ENCODE peak calls at places on chromosomes 13 and 19, in nine cellular contexts. One of them, this sample, is unnamed.

GRCh38 chr13:85654227-85654626 is 145.0 kb downstream of the SLITRK6 start:
- DNase-seq in MCF 10A: no peak
- DNase-seq in WTC11: no peak
- DNase-seq in GM12865: no peak
- DNase-seq in endothelial cell: no peak
- DNase-seq in neural crest cell: no peak
- DNase-seq in choroid plexus epithelial cell: no peak
- DNase-seq in uterus: no peak
- DNase-seq in psoas muscle: no peak
- DNase-seq in this sample: no peak

GRCh38 chr13:37806666-37807065 is 62.9 kb downstream of the TRPC4 start:
- DNase-seq in MCF 10A: peak
- DNase-seq in WTC11: no peak
- DNase-seq in GM12865: no peak
- DNase-seq in endothelial cell: no peak
- DNase-seq in neural crest cell: no peak
- DNase-seq in choroid plexus epithelial cell: no peak
- DNase-seq in uterus: no peak
- DNase-seq in psoas muscle: no peak
- DNase-seq in this sample: no peak

GRCh38 chr13:96946709-96947311 is 47.5 kb downstream of the OXGR1 start:
- DNase-seq in MCF 10A: peak
- DNase-seq in WTC11: no peak
- DNase-seq in GM12865: no peak
- DNase-seq in endothelial cell: no peak
- DNase-seq in neural crest cell: no peak
- DNase-seq in choroid plexus epithelial cell: no peak
- DNase-seq in uterus: no peak
- DNase-seq in psoas muscle: no peak
- DNase-seq in this sample: no peak

GRCh38 chr19:58002384-58003152 is at the start of gene ZNF606:
- DNase-seq in MCF 10A: no peak
- DNase-seq in WTC11: peak
- DNase-seq in GM12865: peak
- DNase-seq in endothelial cell: peak
- DNase-seq in neural crest cell: peak
- DNase-seq in choroid plexus epithelial cell: peak
- DNase-seq in uterus: peak
- DNase-seq in psoas muscle: peak
- DNase-seq in this sample: peak

GRCh38 chr13:64052526-64052925 is 2636.9 kb upstream of the PCDH20 start:
- DNase-seq in MCF 10A: no peak
- DNase-seq in WTC11: no peak
- DNase-seq in GM12865: no peak
- DNase-seq in endothelial cell: no peak
- DNase-seq in neural crest cell: no peak
- DNase-seq in choroid plexus epithelial cell: no peak
- DNase-seq in uterus: no peak
- DNase-seq in psoas muscle: no peak
- DNase-seq in this sample: no peak

GRCh38 chr19:45074744-45075143 is 1.5 kb downstream of the ZNF296 start:
- DNase-seq in MCF 10A: no peak
- DNase-seq in WTC11: peak
- DNase-seq in GM12865: no peak
- DNase-seq in endothelial cell: no peak
- DNase-seq in neural crest cell: no peak
- DNase-seq in choroid plexus epithelial cell: no peak
- DNase-seq in uterus: no peak
- DNase-seq in psoas muscle: no peak
- DNase-seq in this sample: no peak

GRCh38 chr19:42255766-42256750 is 1.1 kb upstream of the ERF start:
- DNase-seq in MCF 10A: peak
- DNase-seq in WTC11: no peak
- DNase-seq in GM12865: no peak
- DNase-seq in endothelial cell: peak
- DNase-seq in neural crest cell: peak
- DNase-seq in choroid plexus epithelial cell: peak
- DNase-seq in uterus: peak
- DNase-seq in psoas muscle: no peak
- DNase-seq in this sample: peak

GRCh38 chr19:290539-291521 is at the start of gene PLPP2:
- DNase-seq in MCF 10A: peak
- DNase-seq in WTC11: peak
- DNase-seq in GM12865: no peak
- DNase-seq in endothelial cell: no peak
- DNase-seq in neural crest cell: no peak
- DNase-seq in choroid plexus epithelial cell: peak
- DNase-seq in uterus: peak
- DNase-seq in psoas muscle: no peak
- DNase-seq in this sample: no peak

GRCh38 chr13:49938921-49939320 is 2.8 kb upstream of the SPRYD7 start:
- DNase-seq in MCF 10A: no peak
- DNase-seq in WTC11: no peak
- DNase-seq in GM12865: no peak
- DNase-seq in endothelial cell: no peak
- DNase-seq in neural crest cell: no peak
- DNase-seq in choroid plexus epithelial cell: no peak
- DNase-seq in uterus: no peak
- DNase-seq in psoas muscle: no peak
- DNase-seq in this sample: no peak

GRCh38 chr19:18846862-18847515 is 15.2 kb downstream of the UPF1 start:
- DNase-seq in MCF 10A: peak
- DNase-seq in WTC11: peak
- DNase-seq in GM12865: peak
- DNase-seq in endothelial cell: peak
- DNase-seq in neural crest cell: peak
- DNase-seq in choroid plexus epithelial cell: peak
- DNase-seq in uterus: peak
- DNase-seq in psoas muscle: peak
- DNase-seq in this sample: peak

GRCh38 chr19:18848860-18849661 is 17.3 kb downstream of the UPF1 start:
- DNase-seq in MCF 10A: no peak
- DNase-seq in WTC11: no peak
- DNase-seq in GM12865: peak
- DNase-seq in endothelial cell: no peak
- DNase-seq in neural crest cell: no peak
- DNase-seq in choroid plexus epithelial cell: peak
- DNase-seq in uterus: peak
- DNase-seq in psoas muscle: peak
- DNase-seq in this sample: no peak

GRCh38 chr19:18845961-18846360 is 14.2 kb downstream of the UPF1 start:
- DNase-seq in MCF 10A: no peak
- DNase-seq in WTC11: no peak
- DNase-seq in GM12865: no peak
- DNase-seq in endothelial cell: no peak
- DNase-seq in neural crest cell: no peak
- DNase-seq in choroid plexus epithelial cell: no peak
- DNase-seq in uterus: no peak
- DNase-seq in psoas muscle: no peak
- DNase-seq in this sample: no peak

GRCh38 chr19:18849838-18850400 is 18.2 kb downstream of the UPF1 start:
- DNase-seq in MCF 10A: no peak
- DNase-seq in WTC11: no peak
- DNase-seq in GM12865: peak
- DNase-seq in endothelial cell: no peak
- DNase-seq in neural crest cell: no peak
- DNase-seq in choroid plexus epithelial cell: peak
- DNase-seq in uterus: no peak
- DNase-seq in psoas muscle: no peak
- DNase-seq in this sample: no peak

GRCh38 chr19:18847516-18848463 is 16.0 kb downstream of the UPF1 start:
- DNase-seq in MCF 10A: no peak
- DNase-seq in WTC11: no peak
- DNase-seq in GM12865: no peak
- DNase-seq in endothelial cell: no peak
- DNase-seq in neural crest cell: no peak
- DNase-seq in choroid plexus epithelial cell: peak
- DNase-seq in uterus: peak
- DNase-seq in psoas muscle: peak
- DNase-seq in this sample: no peak
- TF ChIP-seq CTCF in MCF 10A: no peak
- TF ChIP-seq CTCF in WTC11: peak
- TF ChIP-seq CTCF in GM12865: no peak
- TF ChIP-seq CTCF in endothelial cell: no peak
- TF ChIP-seq CTCF in neural crest cell: no peak
- TF ChIP-seq CTCF in choroid plexus epithelial cell: no peak
- TF ChIP-seq CTCF in uterus: no peak
- TF ChIP-seq CTCF in psoas muscle: no peak
- TF ChIP-seq CTCF in this sample: peak

DNA sequence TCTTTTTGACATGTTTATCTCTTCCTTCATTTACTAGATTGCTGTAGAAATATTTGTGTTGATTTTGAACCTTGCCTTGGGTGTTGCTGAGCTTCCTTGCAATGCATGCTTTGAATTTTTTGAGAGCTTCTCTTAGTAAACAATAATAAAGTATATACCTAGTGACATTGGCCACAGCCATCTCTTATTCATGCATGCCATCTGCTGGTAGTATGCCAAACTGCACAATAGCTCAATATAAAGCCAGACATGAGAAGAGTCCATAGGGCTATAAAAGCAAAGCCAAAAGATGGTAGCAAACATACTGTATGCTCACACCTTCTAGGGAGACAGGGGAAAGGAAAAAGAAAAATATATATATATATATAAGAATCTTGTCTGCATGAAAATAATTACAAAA is 18.9 kb upstream of the ZSCAN5A start:
- DNase-seq in MCF 10A: peak
- DNase-seq in WTC11: peak
- DNase-seq in GM12865: peak
- DNase-seq in endothelial cell: peak
- DNase-seq in neural crest cell: peak
- DNase-seq in choroid plexus epithelial cell: peak
- DNase-seq in uterus: no peak
- DNase-seq in psoas muscle: no peak
- DNase-seq in this sample: peak
- TF ChIP-seq CTCF in MCF 10A: peak
- TF ChIP-seq CTCF in WTC11: peak
- TF ChIP-seq CTCF in GM12865: peak
- TF ChIP-seq CTCF in endothelial cell: peak
- TF ChIP-seq CTCF in neural crest cell: peak
- TF ChIP-seq CTCF in choroid plexus epithelial cell: peak
- TF ChIP-seq CTCF in uterus: peak
- TF ChIP-seq CTCF in psoas muscle: peak
- TF ChIP-seq CTCF in this sample: peak

DNA sequence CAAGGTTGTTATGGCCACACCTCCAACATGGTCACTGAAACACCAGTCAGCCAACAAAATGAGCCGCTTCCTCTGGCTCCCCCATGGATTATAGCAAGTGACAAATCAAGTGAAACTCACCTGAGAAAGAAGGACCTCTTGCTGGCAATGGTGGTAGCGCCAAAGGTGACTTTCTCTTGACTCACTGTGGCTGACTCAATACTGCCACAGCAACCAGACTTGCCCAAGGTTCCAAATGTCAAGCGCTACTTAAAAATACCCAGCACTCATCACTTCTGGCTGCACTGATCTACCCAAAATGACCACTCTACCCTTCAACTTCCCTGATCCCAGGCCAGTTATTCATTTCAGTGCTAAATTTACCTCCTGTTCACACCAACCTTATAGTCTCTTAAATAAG is 495.5 kb downstream of the FOXO1 start:
- DNase-seq in MCF 10A: peak
- DNase-seq in WTC11: no peak
- DNase-seq in GM12865: no peak
- DNase-seq in endothelial cell: no peak
- DNase-seq in neural crest cell: no peak
- DNase-seq in choroid plexus epithelial cell: no peak
- DNase-seq in uterus: no peak
- DNase-seq in psoas muscle: no peak
- DNase-seq in this sample: no peak
- TF ChIP-seq CTCF in MCF 10A: no peak
- TF ChIP-seq CTCF in WTC11: no peak
- TF ChIP-seq CTCF in GM12865: no peak
- TF ChIP-seq CTCF in endothelial cell: no peak
- TF ChIP-seq CTCF in neural crest cell: no peak
- TF ChIP-seq CTCF in choroid plexus epithelial cell: no peak
- TF ChIP-seq CTCF in uterus: no peak
- TF ChIP-seq CTCF in psoas muscle: no peak
- TF ChIP-seq CTCF in this sample: no peak

GRCh38 chr13:61109741-61110140 is 305.9 kb downstream of the PCDH20 start:
- DNase-seq in MCF 10A: no peak
- DNase-seq in WTC11: no peak
- DNase-seq in GM12865: no peak
- DNase-seq in endothelial cell: no peak
- DNase-seq in neural crest cell: no peak
- DNase-seq in choroid plexus epithelial cell: no peak
- DNase-seq in uterus: no peak
- DNase-seq in psoas muscle: no peak
- DNase-seq in this sample: no peak
- TF ChIP-seq CTCF in MCF 10A: no peak
- TF ChIP-seq CTCF in WTC11: no peak
- TF ChIP-seq CTCF in GM12865: no peak
- TF ChIP-seq CTCF in endothelial cell: no peak
- TF ChIP-seq CTCF in neural crest cell: no peak
- TF ChIP-seq CTCF in choroid plexus epithelial cell: no peak
- TF ChIP-seq CTCF in uterus: no peak
- TF ChIP-seq CTCF in psoas muscle: no peak
- TF ChIP-seq CTCF in this sample: no peak

GRCh38 chr13:20206065-20206725 is 13.5 kb upstream of the GJB2 start:
- DNase-seq in MCF 10A: no peak
- DNase-seq in WTC11: no peak
- DNase-seq in GM12865: no peak
- DNase-seq in endothelial cell: no peak
- DNase-seq in neural crest cell: no peak
- DNase-seq in choroid plexus epithelial cell: no peak
- DNase-seq in uterus: no peak
- DNase-seq in psoas muscle: no peak
- DNase-seq in this sample: no peak
- TF ChIP-seq CTCF in MCF 10A: no peak
- TF ChIP-seq CTCF in WTC11: no peak
- TF ChIP-seq CTCF in GM12865: no peak
- TF ChIP-seq CTCF in endothelial cell: no peak
- TF ChIP-seq CTCF in neural crest cell: no peak
- TF ChIP-seq CTCF in choroid plexus epithelial cell: no peak
- TF ChIP-seq CTCF in uterus: no peak
- TF ChIP-seq CTCF in psoas muscle: no peak
- TF ChIP-seq CTCF in this sample: no peak

GRCh38 chr13:91576590-91576989 is 178.2 kb downstream of the GPC5 start:
- DNase-seq in MCF 10A: peak
- DNase-seq in WTC11: peak
- DNase-seq in GM12865: peak
- DNase-seq in endothelial cell: peak
- DNase-seq in neural crest cell: peak
- DNase-seq in choroid plexus epithelial cell: no peak
- DNase-seq in uterus: no peak
- DNase-seq in psoas muscle: no peak
- DNase-seq in this sample: peak
- TF ChIP-seq CTCF in MCF 10A: no peak
- TF ChIP-seq CTCF in WTC11: peak
- TF ChIP-seq CTCF in GM12865: peak
- TF ChIP-seq CTCF in endothelial cell: peak
- TF ChIP-seq CTCF in neural crest cell: peak
- TF ChIP-seq CTCF in choroid plexus epithelial cell: peak
- TF ChIP-seq CTCF in uterus: no peak
- TF ChIP-seq CTCF in psoas muscle: no peak
- TF ChIP-seq CTCF in this sample: peak

This sample was measured in glutamatergic neuron.